ENCODE peak calls at places on chromosome 10, in four cellular contexts. R, X, D and H are unnamed samples.

GRCh38 chr10:71684356-71685173 is 35.0 kb downstream of the C10orf105 start:
- DNase-seq in R (no peak), X (no peak), D (no peak), H (no peak)

GRCh38 chr10:6602021-6602699 is 22.1 kb upstream of the PRKCQ start:
- DNase-seq in R (no peak), X (no peak), D (no peak), H (no peak)

GRCh38 chr10:73644015-73644743 is 2.9 kb upstream of the MYOZ1 start:
- DNase-seq in R (no peak), X (peak; percentile 84), D (no peak), H (peak; percentile 74)

GRCh38 chr10:46239247-46239646 is 47.5 kb upstream of the ANTXRL start:
- DNase-seq in R (no peak), X (peak; percentile 35), D (no peak), H (no peak)

GRCh38 chr10:3468919-3469638 is 296.5 kb upstream of the PITRM1 start:
- DNase-seq in R (peak; percentile 83), X (peak; percentile 99), D (peak; percentile 76), H (peak; percentile 97)

GRCh38 chr10:103967433-103968142 is 648 bp downstream of the SLK start:
- DNase-seq in R (no peak), X (peak; percentile 30), D (no peak), H (peak; percentile 34)

GRCh38 chr10:94521276-94522250 is 24.0 kb upstream of the HELLS start:
- DNase-seq in R (no peak), X (no peak), D (no peak), H (no peak)

GRCh38 chr10:94123253-94123995 is 129.7 kb downstream of the PLCE1 start:
- DNase-seq in R (no peak), X (peak; percentile 87), D (no peak), H (peak; percentile 85)

GRCh38 chr10:36019749-36020148 is 377.7 kb upstream of the FZD8 start:
- DNase-seq in R (no peak), X (no peak), D (no peak), H (no peak)

GRCh38 chr10:128087884-128088695 is 38.1 kb downstream of the MKI67 start:
- DNase-seq in R (peak; percentile 76), X (no peak), D (no peak), H (no peak)

GRCh38 chr10:5079306-5079830 is 14.8 kb upstream of the AKR1C3 start:
- DNase-seq in R (no peak), X (no peak), D (no peak), H (no peak)

GRCh38 chr10:110843796-110844616 is 27.7 kb upstream of the PDCD4 start:
- DNase-seq in R (no peak), X (no peak), D (no peak), H (no peak)
- H3K4me3 ChIP-seq in R (no peak overlapping the region), X (no peak overlapping the region), D (no peak overlapping the region), H (no peak overlapping the region)

DNA sequence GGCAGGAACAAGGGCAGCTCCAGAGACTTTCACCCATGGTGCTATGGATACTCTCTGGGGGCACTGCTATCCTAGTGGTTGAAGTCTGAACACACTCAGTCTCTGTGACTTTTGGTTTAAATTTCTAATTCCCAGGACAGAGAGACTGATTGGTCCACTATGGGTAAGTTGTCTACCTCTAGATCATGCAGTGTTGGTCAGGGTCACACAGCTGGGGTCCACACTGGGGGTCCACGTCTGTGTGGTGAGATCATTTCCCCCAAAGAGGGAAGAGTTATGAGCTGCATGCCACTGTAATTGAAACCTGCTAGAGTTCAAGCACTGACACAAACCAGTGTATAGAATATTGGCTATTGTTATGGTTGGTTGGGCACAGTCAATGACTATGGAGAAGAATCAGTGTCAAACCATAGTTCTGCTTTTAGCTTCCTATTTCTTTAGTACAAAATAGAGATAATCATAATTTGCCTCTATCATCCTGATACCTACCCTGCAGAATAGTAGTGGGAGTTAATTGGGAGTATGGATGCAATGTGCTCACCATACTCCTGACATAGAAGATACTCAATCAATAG is 101.6 kb downstream of the PRTFDC1 start:
- DNase-seq in R (no peak), X (no peak), D (no peak), H (peak; percentile 57)
- TF ChIP-seq CTCF in R (no peak), X (no peak), D (no peak), H (no peak)

DNA sequence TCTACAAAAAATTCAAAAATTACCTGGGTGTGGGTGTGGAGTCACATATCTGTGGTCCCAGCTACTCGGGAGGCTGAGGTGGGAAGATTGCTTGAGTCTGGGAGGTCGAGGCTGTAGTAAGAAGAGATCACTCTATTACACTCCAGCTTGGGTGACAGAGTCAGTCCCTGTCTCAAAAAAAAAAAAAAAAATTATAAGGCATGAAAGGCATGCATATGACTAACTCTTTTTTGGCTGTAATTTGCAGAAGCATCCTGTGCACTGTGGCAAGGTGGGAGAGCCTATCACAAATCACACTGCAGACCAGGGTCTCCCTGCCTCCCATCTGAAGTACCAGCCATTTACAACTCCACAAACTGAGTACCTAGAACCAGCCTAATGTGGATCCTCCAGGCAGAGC is 14.1 kb upstream of the MYPN start:
- DNase-seq in R (no peak), X (peak; percentile 52), D (no peak), H (peak; percentile 38)
- H3K4me3 ChIP-seq in R (no peak overlapping the region), X (no peak overlapping the region), D (no peak overlapping the region), H (no peak overlapping the region)

GRCh38 chr10:121112618-121113384 is 261.6 kb downstream of the WDR11 start:
- DNase-seq in R (no peak), X (no peak), D (no peak), H (no peak)
- TF ChIP-seq CTCF in R (no peak), X (no peak), D (peak; percentile 18), H (no peak)

GRCh38 chr10:82213784-82214183 is 338.8 kb downstream of the NRG3 start:
- DNase-seq in R (no peak), X (no peak), D (no peak), H (no peak)

GRCh38 chr10:82212753-82213152 is 337.8 kb downstream of the NRG3 start:
- DNase-seq in R (no peak), X (no peak), D (no peak), H (no peak)

GRCh38 chr10:82206831-82207230 is 331.8 kb downstream of the NRG3 start:
- DNase-seq in R (no peak), X (peak; percentile 1), D (peak; percentile 86), H (no peak)

DNA sequence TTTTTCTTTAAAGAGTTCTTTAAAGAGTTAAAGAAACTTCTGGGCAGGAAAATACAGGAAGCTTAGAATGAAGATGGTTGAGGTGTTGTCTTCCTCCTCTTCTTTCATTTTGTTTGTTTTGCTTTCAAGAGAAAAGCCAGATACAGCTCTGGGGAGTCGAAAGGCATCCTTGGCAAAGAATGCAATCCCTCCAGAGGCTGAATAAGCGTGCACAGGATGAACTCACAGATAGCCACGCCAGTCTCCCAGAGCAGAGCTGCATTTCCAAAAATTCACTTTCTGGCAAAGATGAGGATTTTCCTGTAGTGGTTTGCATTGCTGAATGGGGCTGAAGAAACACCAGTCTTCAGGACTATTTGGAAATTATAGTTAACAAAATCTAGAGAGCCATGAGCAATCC is 336.3 kb downstream of the NRG3 start:
- DNase-seq in R (no peak), X (peak; percentile 1), D (no peak), H (no peak)
- H3K4me3 ChIP-seq in R (no peak overlapping the region), X (no peak overlapping the region), D (no peak overlapping the region), H (no peak overlapping the region)

DNA sequence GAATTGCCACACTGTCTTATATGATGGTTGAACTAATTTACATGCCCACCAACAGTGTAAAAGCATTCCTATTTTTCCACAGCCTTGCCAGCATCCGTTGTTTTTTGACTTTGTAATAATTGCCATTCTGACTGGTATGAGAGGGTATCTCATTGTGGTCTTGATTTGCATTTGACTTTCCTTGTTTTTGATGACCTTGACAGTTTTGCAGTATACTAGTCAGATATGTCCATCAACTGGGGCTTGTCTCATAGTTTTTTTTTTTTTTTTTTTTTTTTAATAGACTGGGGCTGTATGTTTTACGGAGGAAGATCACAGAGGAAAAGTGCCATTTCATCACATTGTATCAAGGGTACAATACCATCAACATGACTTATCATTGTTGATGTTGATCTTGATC is 220.6 kb downstream of the ANK3 start:
- DNase-seq in R (no peak), X (no peak), D (no peak), H (no peak)
- TF ChIP-seq CTCF in R (no peak), X (no peak), D (no peak), H (no peak)